ENCODE peak calls at places on chromosomes 6 and 20, in nine cellular contexts. K is pulmonary artery endothelial cell, O is germinal center, F is GM23338, E is GM23248, Z is HFFc6, Q is HT-29, H is transverse colon, I is MM.1S. L is an unnamed sample.

GRCh38 chr6:135673671-135674309 is 176.2 kb upstream of the AHI1 start:
- DNase-seq in H (no peak), O (no peak), Q (no peak), E (no peak), F (no peak), I (no peak), Z (no peak), K (no peak), L (no peak)

GRCh38 chr20:36173451-36173933 is 19.0 kb downstream of the EPB41L1 start:
- DNase-seq in I (no peak), Q (peak), Z (peak), O (no peak), F (peak), K (no peak), H (no peak), E (no peak), L (peak)

GRCh38 chr6:165804331-165805066 is 141.5 kb upstream of the PDE10A start:
- DNase-seq in H (no peak), Z (no peak), Q (no peak), K (no peak), O (no peak), F (peak), I (no peak), E (peak), L (peak)

GRCh38 chr6:80165143-80165542 is 58.7 kb downstream of the BCKDHB start:
- DNase-seq in Q (no peak), F (no peak), O (no peak), Z (no peak), E (peak), H (no peak), I (peak), K (no peak), L (no peak)

GRCh38 chr6:18101271-18101670 is 21.2 kb downstream of the NHLRC1 start:
- DNase-seq in Q (no peak), E (peak), K (no peak), O (no peak), H (no peak), Z (peak), F (no peak), I (no peak), L (no peak)

GRCh38 chr6:13407709-13408695 is 79.4 kb downstream of the GFOD1 start:
- DNase-seq in O (no peak), F (no peak), K (no peak), Z (peak), Q (peak), E (peak), H (no peak), I (no peak), L (no peak)

GRCh38 chr6:80974579-80974978 is 777.9 kb downstream of the TENT5A start:
- DNase-seq in I (no peak), Z (no peak), Q (no peak), O (no peak), H (no peak), K (no peak), E (no peak), F (peak), L (no peak)

GRCh38 chr20:63273635-63274380 is 1.2 kb downstream of the ARFGAP1 start:
- DNase-seq in H (no peak), F (no peak), Z (peak), O (no peak), I (no peak), E (peak), Q (peak), K (no peak), L (no peak)

GRCh38 chr6:163694988-163695942 is 280.7 kb downstream of the QKI start:
- DNase-seq in E (no peak), I (no peak), F (no peak), O (no peak), Z (no peak), H (no peak), K (no peak), Q (no peak), L (no peak)

GRCh38 chr20:49909499-49910339 is 5.6 kb downstream of the SPATA2 start:
- DNase-seq in K (no peak), Q (no peak), O (no peak), F (peak), E (no peak), I (no peak), H (peak), Z (no peak), L (peak)

GRCh38 chr6:21914121-21914973 is 320.8 kb downstream of the SOX4 start:
- DNase-seq in O (no peak), Z (no peak), Q (peak), F (no peak), E (no peak), H (peak), I (no peak), K (peak), L (no peak)

GRCh38 chr6:133590814-133591213 is 298.1 kb upstream of the TCF21 start:
- DNase-seq in I (no peak), H (no peak), O (no peak), Q (peak), E (peak), Z (peak), F (no peak), K (no peak), L (no peak)

GRCh38 chr6:23055523-23055922 is 486.2 kb downstream of the HDGFL1 start:
- DNase-seq in F (no peak), H (no peak), E (no peak), I (no peak), Q (no peak), K (no peak), O (no peak), Z (no peak), L (no peak)

GRCh38 chr6:169342655-169343054 is 89.0 kb upstream of the THBS2 start:
- DNase-seq in O (no peak), H (no peak), Z (no peak), Q (no peak), I (no peak), F (no peak), E (peak), K (no peak), L (no peak)

GRCh38 chr6:766625-767024 is 73.7 kb upstream of the EXOC2 start:
- DNase-seq in O (no peak), K (no peak), Z (no peak), I (peak), Q (no peak), E (peak), F (no peak), H (no peak), L (no peak)

GRCh38 chr6:44268095-44268628 is 2.1 kb upstream of the TMEM151B start:
- DNase-seq in E (peak), K (no peak), I (peak), Q (peak), H (peak), O (peak), Z (no peak), F (peak), L (peak)

GRCh38 chr20:62088258-62089127 is 22.8 kb upstream of the TAF4 start:
- DNase-seq in Z (peak), I (no peak), E (peak), H (peak), O (no peak), F (no peak), K (peak), Q (peak), L (no peak)

L was measured in dorsolateral prefrontal cortex.